ENCODE peak calls at places on chromosomes 12 and 14, in nine cellular contexts. O, U, Z, J, P, V, W, L and Y are unnamed samples.
A peak's percentile ranks its signal among the peaks of the same experiment; 100 is the strongest.

GRCh38 chr14:68468437-68469207 is 324.2 kb downstream of the ZFP36L1 start:
- DNase-seq in O (no peak), U (no peak), Z (no peak), J (no peak), P (no peak), V (peak; percentile 55), W (no peak), L (no peak), Y (peak; percentile 4)

GRCh38 chr14:72844528-72844927 is 49.4 kb downstream of the DPF3 start:
- DNase-seq in O (no peak), U (no peak), Z (no peak), J (no peak), P (no peak), V (no peak), W (no peak), L (no peak), Y (no peak)

GRCh38 chr12:116406529-116406928 is 129.0 kb upstream of the MED13L start:
- DNase-seq in O (peak; percentile 96), U (peak; percentile 75), Z (peak; percentile 86), J (peak; percentile 69), P (peak; percentile 90), V (peak; percentile 13), W (peak; percentile 71), L (peak; percentile 88), Y (no peak)

GRCh38 chr12:17971850-17972249 is 118.1 kb downstream of the RERGL start:
- DNase-seq in O (no peak), U (no peak), Z (no peak), J (no peak), P (no peak), V (no peak), W (no peak), L (no peak), Y (no peak)

GRCh38 chr14:40119765-40120164 is 687.5 kb upstream of the FBXO33 start:
- DNase-seq in O (no peak), U (no peak), Z (no peak), J (no peak), P (no peak), V (no peak), W (no peak), L (no peak), Y (no peak)

GRCh38 chr12:4114986-4115385 is 158.6 kb upstream of the CCND2 start:
- DNase-seq in O (no peak), U (peak; percentile 6), Z (no peak), J (no peak), P (no peak), V (peak; percentile 20), W (no peak), L (no peak), Y (no peak)

GRCh38 chr12:6961695-6962284 is 8.7 kb downstream of the PHB2 start:
- DNase-seq in O (no peak), U (peak; percentile 89), Z (no peak), J (peak; percentile 85), P (peak; percentile 85), V (peak; percentile 79), W (peak; percentile 81), L (peak; percentile 63), Y (no peak)

GRCh38 chr12:20214286-20214685 is 154.1 kb upstream of the PDE3A start:
- DNase-seq in O (no peak), U (no peak), Z (no peak), J (no peak), P (no peak), V (no peak), W (no peak), L (peak; percentile 88), Y (no peak)

GRCh38 chr14:76917158-76917596 is 91.0 kb downstream of the LRRC74A start:
- DNase-seq in O (peak; percentile 74), U (no peak), Z (no peak), J (peak; percentile 70), P (peak; percentile 89), V (peak; percentile 63), W (peak; percentile 80), L (peak; percentile 82), Y (no peak)

GRCh38 chr14:76917759-76918175 is 91.6 kb downstream of the LRRC74A start:
- DNase-seq in O (no peak), U (peak; percentile 79), Z (no peak), J (no peak), P (no peak), V (no peak), W (no peak), L (no peak), Y (no peak)

GRCh38 chr14:76919431-76919810 is 93.2 kb downstream of the LRRC74A start:
- DNase-seq in O (no peak), U (no peak), Z (no peak), J (no peak), P (no peak), V (no peak), W (no peak), L (no peak), Y (no peak)

GRCh38 chr14:76918751-76919421 is 92.7 kb downstream of the LRRC74A start:
- DNase-seq in O (peak; percentile 98), U (peak; percentile 96), Z (peak; percentile 88), J (peak; percentile 89), P (peak; percentile 95), V (peak; percentile 83), W (peak; percentile 24), L (peak; percentile 99), Y (no peak)

DNA sequence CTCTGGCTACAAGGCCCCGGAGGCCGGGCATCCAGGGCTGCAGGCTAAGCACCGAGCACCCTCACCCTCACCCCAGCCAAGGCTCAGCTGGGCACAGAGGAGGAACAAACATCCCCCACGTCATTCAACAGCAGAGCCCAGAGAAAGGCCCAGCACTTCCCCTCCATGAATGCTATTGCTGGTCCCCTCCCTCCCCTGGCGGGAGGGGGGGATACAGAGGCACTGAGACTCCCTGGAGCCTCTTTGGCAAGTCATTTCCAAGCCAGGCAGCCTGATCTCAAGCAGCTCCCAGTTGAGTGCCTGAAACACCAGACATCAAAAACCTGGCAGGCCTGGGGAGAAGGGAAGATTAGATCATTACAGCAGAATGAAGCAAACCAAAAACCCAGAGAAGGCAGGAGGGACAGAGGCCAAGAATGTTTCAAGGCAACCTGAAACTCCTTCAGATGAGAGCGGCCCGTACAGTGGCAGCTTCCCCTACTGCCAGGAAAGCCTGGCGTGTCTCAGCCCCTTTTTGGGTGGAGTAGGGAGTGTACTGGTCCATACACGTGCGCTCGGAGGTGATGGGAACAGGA is 92.1 kb downstream of the LRRC74A start:
- DNase-seq in O (peak; percentile 88), U (peak; percentile 76), Z (peak; percentile 58), J (peak; percentile 52), P (no peak), V (no peak), W (no peak), L (peak; percentile 94), Y (no peak)
- H3K4me3 ChIP-seq in O (no peak overlapping the region), U (no peak overlapping the region), Z (peak overlapping the region; percentile 51), J (no peak overlapping the region), P (no peak overlapping the region), V (no peak overlapping the region), W (no peak overlapping the region), L (no peak overlapping the region), Y (no peak overlapping the region)

DNA sequence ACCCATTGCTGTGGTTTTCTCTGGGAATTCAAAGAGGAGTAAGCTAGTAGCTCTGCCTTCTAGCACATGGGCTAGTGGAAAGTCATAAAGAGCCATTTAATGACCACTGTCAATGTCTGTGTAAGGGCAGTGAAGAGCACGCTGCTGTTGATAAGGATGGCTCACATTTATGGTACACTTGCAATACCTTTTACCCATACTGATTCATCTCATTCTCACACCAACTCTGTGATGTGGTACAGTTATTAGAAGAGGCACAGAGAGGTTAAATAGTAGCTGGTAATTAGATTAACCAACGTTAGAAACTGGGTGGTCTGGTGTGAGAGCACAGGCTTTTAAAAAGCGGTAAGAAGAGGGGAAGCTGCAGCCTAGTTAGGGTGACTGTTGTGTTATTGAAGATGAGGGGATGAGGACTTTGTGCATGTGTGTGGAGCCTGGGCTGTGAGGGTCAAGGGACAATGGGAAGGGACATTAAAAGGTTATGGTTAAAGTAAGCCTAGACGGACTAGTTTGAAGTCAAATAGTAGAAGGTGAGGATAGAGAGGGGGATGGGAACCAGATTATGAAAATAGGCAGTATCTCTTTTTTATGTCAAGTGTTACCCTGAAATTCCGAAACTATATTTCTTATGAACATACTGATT is 25.2 kb downstream of the RASSF3 start:
- DNase-seq in O (no peak), U (no peak), Z (no peak), J (no peak), P (no peak), V (no peak), W (no peak), L (no peak), Y (no peak)
- H3K4me1 ChIP-seq in O (peaks cover 11% of the 10 kb centered on the region), U (peaks cover 33% of the 10 kb centered on the region), Z (peaks cover 52% of the 10 kb centered on the region), J (peaks cover 13% of the 10 kb centered on the region), P (peaks cover 51% of the 10 kb centered on the region), V (no peaks in the 10 kb centered on the region), W (peaks cover 58% of the 10 kb centered on the region), L (no peaks in the 10 kb centered on the region), Y (peaks cover 93% of the 10 kb centered on the region)

GRCh38 chr12:65540140-65540539 is 261.7 kb downstream of the MSRB3 start:
- DNase-seq in O (no peak), U (no peak), Z (no peak), J (no peak), P (no peak), V (no peak), W (no peak), L (no peak), Y (no peak)

GRCh38 chr12:65535951-65536350 is 257.5 kb downstream of the MSRB3 start:
- DNase-seq in O (no peak), U (no peak), Z (no peak), J (no peak), P (no peak), V (no peak), W (no peak), L (no peak), Y (no peak)

GRCh38 chr12:65539062-65539461 is 260.6 kb downstream of the MSRB3 start:
- DNase-seq in O (no peak), U (no peak), Z (no peak), J (no peak), P (no peak), V (no peak), W (no peak), L (no peak), Y (no peak)

GRCh38 chr12:65536876-65537661 is 258.6 kb downstream of the MSRB3 start:
- DNase-seq in O (peak; percentile 66), U (no peak), Z (peak; percentile 63), J (peak; percentile 10), P (peak; percentile 57), V (peak; percentile 26), W (no peak), L (peak; percentile 100), Y (no peak)

GRCh38 chr12:65537978-65538377 is 259.5 kb downstream of the MSRB3 start:
- DNase-seq in O (no peak), U (no peak), Z (no peak), J (no peak), P (no peak), V (no peak), W (no peak), L (no peak), Y (no peak)
- H3K4me3 ChIP-seq in O (no peak overlapping the region), U (no peak overlapping the region), Z (no peak overlapping the region), J (no peak overlapping the region), P (no peak overlapping the region), V (no peak overlapping the region), W (no peak overlapping the region), L (no peak overlapping the region), Y (no peak overlapping the region)

DNA sequence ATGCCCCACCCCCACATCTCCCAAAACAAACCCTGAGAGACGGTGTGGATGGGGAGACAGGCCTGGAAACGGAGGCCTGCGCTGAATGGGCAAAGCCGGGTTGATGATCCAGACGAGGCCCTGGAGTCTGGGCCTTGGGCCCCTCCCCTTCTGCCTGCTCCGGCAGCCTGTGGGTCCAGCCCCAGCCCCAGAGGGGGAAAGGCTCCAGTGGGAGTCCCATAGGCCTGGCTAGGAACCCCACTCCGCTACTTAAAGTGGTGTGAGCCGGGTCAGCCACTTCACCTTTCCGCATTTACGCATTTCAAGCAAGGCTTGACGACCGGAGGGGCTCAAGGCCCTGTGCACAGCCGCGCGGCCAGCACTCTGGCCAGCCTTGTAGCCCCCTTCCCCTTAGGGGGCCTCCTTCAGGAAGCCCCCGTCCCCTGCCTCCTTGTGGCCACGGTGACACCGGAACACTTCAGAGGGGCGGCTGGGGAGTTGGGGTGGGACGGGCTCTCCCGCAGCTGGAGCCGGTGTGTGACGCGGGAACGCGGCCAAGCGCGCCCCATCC is 608 bp upstream of the TNFAIP2 start:
- DNase-seq in O (no peak), U (no peak), Z (no peak), J (no peak), P (no peak), V (no peak), W (no peak), L (no peak), Y (no peak)
- H3K4me1 ChIP-seq in O (no peaks in the 10 kb centered on the region), U (peaks cover 85% of the 10 kb centered on the region), Z (peaks cover 12% of the 10 kb centered on the region), J (peaks cover 29% of the 10 kb centered on the region), P (peaks cover 71% of the 10 kb centered on the region), V (no peaks in the 10 kb centered on the region), W (peaks cover 52% of the 10 kb centered on the region), L (peaks cover 31% of the 10 kb centered on the region), Y (peaks cover 12% of the 10 kb centered on the region)